ENCODE peak calls at places on chromosomes 6 and 20, in ten cellular contexts. One of them, this sample, is unnamed.

GRCh38 chr6:119627908-119628669 is 278.5 kb upstream of the MAN1A1 start:
- DNase-seq in choroid plexus epithelial cell: peak; percentile 16
- DNase-seq in endothelial cell: no peak
- DNase-seq in dorsolateral prefrontal cortex: no peak
- DNase-seq in PC-3: peak; percentile 71
- DNase-seq in prostate gland: no peak
- DNase-seq in transverse colon: no peak
- DNase-seq in tibial nerve: no peak
- DNase-seq in spleen: no peak
- DNase-seq in tibial artery: no peak
- DNase-seq in this sample: no peak

GRCh38 chr6:40599580-40599979 is 12.4 kb upstream of the LRFN2 start:
- DNase-seq in choroid plexus epithelial cell: no peak
- DNase-seq in endothelial cell: no peak
- DNase-seq in dorsolateral prefrontal cortex: no peak
- DNase-seq in PC-3: no peak
- DNase-seq in prostate gland: no peak
- DNase-seq in transverse colon: no peak
- DNase-seq in tibial nerve: no peak
- DNase-seq in spleen: no peak
- DNase-seq in tibial artery: no peak
- DNase-seq in this sample: no peak

GRCh38 chr6:30541515-30542403 is 14.5 kb downstream of the GNL1 start:
- DNase-seq in choroid plexus epithelial cell: peak; percentile 95
- DNase-seq in endothelial cell: peak; percentile 78
- DNase-seq in dorsolateral prefrontal cortex: peak; percentile 80
- DNase-seq in PC-3: peak; percentile 95
- DNase-seq in prostate gland: peak; percentile 74
- DNase-seq in transverse colon: peak; percentile 82
- DNase-seq in tibial nerve: peak; percentile 81
- DNase-seq in spleen: peak; percentile 94
- DNase-seq in tibial artery: peak; percentile 65
- DNase-seq in this sample: peak; percentile 74

GRCh38 chr20:17558154-17558940 is 11.5 kb upstream of the DSTN start:
- DNase-seq in choroid plexus epithelial cell: peak; percentile 92
- DNase-seq in endothelial cell: no peak
- DNase-seq in dorsolateral prefrontal cortex: no peak
- DNase-seq in PC-3: peak; percentile 95
- DNase-seq in prostate gland: peak; percentile 32
- DNase-seq in transverse colon: peak; percentile 35
- DNase-seq in tibial nerve: no peak
- DNase-seq in spleen: no peak
- DNase-seq in tibial artery: peak; percentile 70
- DNase-seq in this sample: peak; percentile 53

GRCh38 chr20:23100754-23101107 is 14.6 kb upstream of the CD93 start:
- DNase-seq in choroid plexus epithelial cell: no peak
- DNase-seq in endothelial cell: no peak
- DNase-seq in dorsolateral prefrontal cortex: no peak
- DNase-seq in PC-3: no peak
- DNase-seq in prostate gland: no peak
- DNase-seq in transverse colon: no peak
- DNase-seq in tibial nerve: no peak
- DNase-seq in spleen: peak; percentile 7
- DNase-seq in tibial artery: no peak
- DNase-seq in this sample: no peak

GRCh38 chr6:129235167-129236072 is 352.5 kb downstream of the LAMA2 start:
- DNase-seq in choroid plexus epithelial cell: peak; percentile 60
- DNase-seq in endothelial cell: no peak
- DNase-seq in dorsolateral prefrontal cortex: no peak
- DNase-seq in PC-3: no peak
- DNase-seq in prostate gland: no peak
- DNase-seq in transverse colon: no peak
- DNase-seq in tibial nerve: no peak
- DNase-seq in spleen: no peak
- DNase-seq in tibial artery: no peak
- DNase-seq in this sample: no peak

GRCh38 chr6:43840490-43841218 is 70.6 kb downstream of the VEGFA start:
- DNase-seq in choroid plexus epithelial cell: no peak
- DNase-seq in endothelial cell: no peak
- DNase-seq in dorsolateral prefrontal cortex: no peak
- DNase-seq in PC-3: no peak
- DNase-seq in prostate gland: no peak
- DNase-seq in transverse colon: no peak
- DNase-seq in tibial nerve: no peak
- DNase-seq in spleen: no peak
- DNase-seq in tibial artery: no peak
- DNase-seq in this sample: no peak

GRCh38 chr20:32908334-32909292 is 49.9 kb downstream of the EFCAB8 start:
- DNase-seq in choroid plexus epithelial cell: no peak
- DNase-seq in endothelial cell: no peak
- DNase-seq in dorsolateral prefrontal cortex: no peak
- DNase-seq in PC-3: no peak
- DNase-seq in prostate gland: no peak
- DNase-seq in transverse colon: no peak
- DNase-seq in tibial nerve: no peak
- DNase-seq in spleen: peak; percentile 60
- DNase-seq in tibial artery: no peak
- DNase-seq in this sample: no peak

GRCh38 chr6:141764388-141764787 is 368.3 kb upstream of the GJE1 start:
- DNase-seq in choroid plexus epithelial cell: no peak
- DNase-seq in endothelial cell: no peak
- DNase-seq in dorsolateral prefrontal cortex: no peak
- DNase-seq in PC-3: no peak
- DNase-seq in prostate gland: no peak
- DNase-seq in transverse colon: no peak
- DNase-seq in tibial nerve: no peak
- DNase-seq in spleen: no peak
- DNase-seq in tibial artery: no peak
- DNase-seq in this sample: no peak

GRCh38 chr6:167734662-167735497 is 91.8 kb upstream of the AFDN start:
- DNase-seq in choroid plexus epithelial cell: no peak
- DNase-seq in endothelial cell: no peak
- DNase-seq in dorsolateral prefrontal cortex: no peak
- DNase-seq in PC-3: no peak
- DNase-seq in prostate gland: no peak
- DNase-seq in transverse colon: no peak
- DNase-seq in tibial nerve: no peak
- DNase-seq in spleen: peak; percentile 42
- DNase-seq in tibial artery: no peak
- DNase-seq in this sample: no peak

GRCh38 chr6:113482771-113483170 is 374.4 kb upstream of the MARCKS start:
- DNase-seq in choroid plexus epithelial cell: no peak
- DNase-seq in endothelial cell: no peak
- DNase-seq in dorsolateral prefrontal cortex: no peak
- DNase-seq in PC-3: no peak
- DNase-seq in prostate gland: no peak
- DNase-seq in transverse colon: no peak
- DNase-seq in tibial nerve: no peak
- DNase-seq in spleen: no peak
- DNase-seq in tibial artery: no peak
- DNase-seq in this sample: no peak

GRCh38 chr6:151130329-151130728 is 109.4 kb upstream of the AKAP12 start:
- DNase-seq in choroid plexus epithelial cell: no peak
- DNase-seq in endothelial cell: no peak
- DNase-seq in dorsolateral prefrontal cortex: no peak
- DNase-seq in PC-3: no peak
- DNase-seq in prostate gland: no peak
- DNase-seq in transverse colon: no peak
- DNase-seq in tibial nerve: no peak
- DNase-seq in spleen: no peak
- DNase-seq in tibial artery: no peak
- DNase-seq in this sample: no peak

GRCh38 chr6:17986656-17987575 is 519 bp downstream of the KIF13A start:
- DNase-seq in choroid plexus epithelial cell: peak; percentile 52
- DNase-seq in endothelial cell: peak; percentile 42
- DNase-seq in dorsolateral prefrontal cortex: peak; percentile 63
- DNase-seq in PC-3: peak; percentile 58
- DNase-seq in prostate gland: peak; percentile 64
- DNase-seq in transverse colon: peak; percentile 63
- DNase-seq in tibial nerve: peak; percentile 56
- DNase-seq in spleen: peak; percentile 92
- DNase-seq in tibial artery: peak; percentile 74
- DNase-seq in this sample: peak; percentile 76

DNA sequence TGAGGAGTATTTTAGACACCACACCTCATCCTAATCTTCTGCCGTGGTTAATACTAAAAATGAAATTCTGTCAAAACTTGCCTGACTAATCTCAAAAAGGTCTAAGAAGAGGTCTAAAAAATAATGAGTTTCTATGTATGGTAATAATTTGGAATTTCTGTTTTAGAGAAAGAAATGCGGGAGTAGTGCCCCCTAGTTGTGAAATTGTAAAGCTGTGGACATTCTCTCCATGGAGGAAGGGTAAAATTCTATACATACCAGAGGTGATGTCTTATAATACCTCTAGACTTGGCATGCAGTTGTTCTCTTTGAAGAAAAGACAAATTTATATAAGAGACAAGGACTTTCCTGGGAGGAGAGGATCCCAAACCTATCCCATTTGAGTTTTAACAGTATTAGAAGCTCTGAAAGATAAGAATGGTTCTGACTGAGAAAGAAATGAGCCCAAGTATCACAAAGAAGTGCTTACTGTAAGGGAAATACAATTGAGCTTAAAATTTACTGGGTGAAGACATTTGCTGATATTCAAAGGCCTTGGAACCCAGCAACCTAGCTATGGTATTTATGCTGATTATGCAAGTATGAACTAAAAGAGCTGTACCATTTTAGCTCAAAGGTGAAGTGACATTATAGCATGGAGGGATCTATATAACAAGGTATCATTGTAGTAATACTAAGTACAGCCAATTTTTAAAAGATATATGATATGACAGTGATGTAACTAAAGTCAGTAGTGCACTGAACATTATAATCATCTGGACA is 5.1 kb upstream of the EPHA7 start:
- DNase-seq in choroid plexus epithelial cell: peak; percentile 47
- DNase-seq in endothelial cell: peak; percentile 6
- DNase-seq in dorsolateral prefrontal cortex: no peak
- DNase-seq in PC-3: peak; percentile 29
- DNase-seq in prostate gland: no peak
- DNase-seq in transverse colon: no peak
- DNase-seq in tibial nerve: no peak
- DNase-seq in spleen: no peak
- DNase-seq in tibial artery: no peak
- DNase-seq in this sample: no peak
- TF ChIP-seq CTCF in choroid plexus epithelial cell: peak; percentile 62
- TF ChIP-seq CTCF in endothelial cell: no peak
- TF ChIP-seq CTCF in dorsolateral prefrontal cortex: peak; percentile 62
- TF ChIP-seq CTCF in PC-3: peak; percentile 63
- TF ChIP-seq CTCF in prostate gland: peak; percentile 23
- TF ChIP-seq CTCF in transverse colon: no peak
- TF ChIP-seq CTCF in tibial nerve: peak; percentile 39
- TF ChIP-seq CTCF in spleen: no peak
- TF ChIP-seq CTCF in tibial artery: peak; percentile 28
- TF ChIP-seq CTCF in this sample: no peak

GRCh38 chr6:13767121-13767794 is 47.1 kb downstream of the MCUR1 start:
- DNase-seq in choroid plexus epithelial cell: peak; percentile 51
- DNase-seq in endothelial cell: no peak
- DNase-seq in dorsolateral prefrontal cortex: peak; percentile 43
- DNase-seq in PC-3: no peak
- DNase-seq in prostate gland: peak; percentile 44
- DNase-seq in transverse colon: peak; percentile 53
- DNase-seq in tibial nerve: peak; percentile 57
- DNase-seq in spleen: peak; percentile 78
- DNase-seq in tibial artery: peak; percentile 66
- DNase-seq in this sample: no peak
- TF ChIP-seq CTCF in choroid plexus epithelial cell: peak; percentile 23
- TF ChIP-seq CTCF in endothelial cell: no peak
- TF ChIP-seq CTCF in dorsolateral prefrontal cortex: no peak
- TF ChIP-seq CTCF in PC-3: no peak
- TF ChIP-seq CTCF in prostate gland: peak; percentile 35
- TF ChIP-seq CTCF in transverse colon: peak; percentile 11
- TF ChIP-seq CTCF in tibial nerve: no peak
- TF ChIP-seq CTCF in spleen: no peak
- TF ChIP-seq CTCF in tibial artery: peak; percentile 21
- TF ChIP-seq CTCF in this sample: no peak

DNA sequence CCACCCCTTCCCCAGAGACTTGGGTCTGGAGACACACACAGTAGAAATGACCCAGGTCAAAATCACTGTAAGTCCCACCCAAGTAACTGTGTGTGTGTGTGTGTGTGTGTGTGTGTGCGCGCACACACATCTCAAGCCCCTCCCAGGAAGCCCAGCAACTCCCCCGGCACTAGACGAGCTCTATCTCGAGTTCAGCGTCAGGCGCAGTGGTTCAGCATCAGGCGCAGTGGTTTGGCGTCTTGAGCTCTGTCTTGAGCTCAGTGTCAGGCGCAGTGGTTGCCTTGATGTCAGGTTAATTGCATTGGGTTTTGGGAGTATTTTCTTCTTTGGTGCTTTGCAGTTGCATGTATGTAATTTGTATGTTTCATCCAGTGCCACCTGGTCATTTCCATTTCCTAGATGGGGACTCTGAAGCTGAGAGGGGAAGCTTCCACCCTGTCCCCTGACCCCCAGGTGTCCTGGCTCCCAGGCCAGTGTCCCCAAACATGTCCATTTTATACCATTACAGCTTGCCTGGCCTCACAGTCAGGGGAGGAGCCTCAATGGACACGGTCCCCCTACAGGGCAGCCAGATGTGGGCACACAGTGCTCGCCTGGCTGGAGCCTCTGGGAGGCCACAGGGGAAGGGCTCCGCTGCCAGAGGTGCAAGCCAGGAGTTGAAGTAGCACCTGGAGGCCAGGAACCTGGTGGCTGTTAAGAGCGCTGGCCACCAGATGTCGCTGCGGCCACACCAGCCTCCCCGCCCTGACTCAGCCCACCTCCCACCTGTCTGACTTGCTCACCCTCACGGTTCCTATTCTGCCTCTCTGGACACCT is 107.8 kb downstream of the SULF2 start:
- DNase-seq in choroid plexus epithelial cell: peak; percentile 54
- DNase-seq in endothelial cell: peak; percentile 74
- DNase-seq in dorsolateral prefrontal cortex: no peak
- DNase-seq in PC-3: peak; percentile 77
- DNase-seq in prostate gland: peak; percentile 46
- DNase-seq in transverse colon: peak; percentile 42
- DNase-seq in tibial nerve: no peak
- DNase-seq in spleen: peak; percentile 85
- DNase-seq in tibial artery: no peak
- DNase-seq in this sample: no peak
- TF ChIP-seq CTCF in choroid plexus epithelial cell: peak; percentile 87
- TF ChIP-seq CTCF in endothelial cell: peak; percentile 78
- TF ChIP-seq CTCF in dorsolateral prefrontal cortex: peak; percentile 70
- TF ChIP-seq CTCF in PC-3: peak; percentile 96
- TF ChIP-seq CTCF in prostate gland: peak; percentile 80
- TF ChIP-seq CTCF in transverse colon: peak; percentile 61
- TF ChIP-seq CTCF in tibial nerve: peak; percentile 58
- TF ChIP-seq CTCF in spleen: peak; percentile 54
- TF ChIP-seq CTCF in tibial artery: peak; percentile 69
- TF ChIP-seq CTCF in this sample: peak; percentile 74

DNA sequence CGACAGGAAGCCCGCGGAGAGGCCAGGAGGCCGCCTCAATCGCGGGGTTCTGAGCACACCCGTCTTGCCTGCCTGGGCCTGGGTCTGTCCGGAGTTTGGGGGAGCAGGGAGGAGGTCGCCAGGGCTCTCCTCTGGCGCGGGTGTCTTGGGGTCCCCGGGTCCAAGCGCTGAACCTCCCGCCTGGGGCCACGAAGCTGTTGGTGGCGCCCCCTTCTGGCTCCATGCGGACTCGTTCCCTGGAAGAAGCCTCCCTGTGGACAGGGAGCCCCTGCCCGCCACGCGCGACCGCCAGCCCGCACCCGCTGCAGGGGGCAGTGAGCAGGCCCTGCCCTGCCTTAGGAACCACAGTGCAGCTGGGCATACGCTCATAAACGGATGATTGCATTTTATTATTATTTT is 44.7 kb downstream of the MCUR1 start:
- DNase-seq in choroid plexus epithelial cell: no peak
- DNase-seq in endothelial cell: peak; percentile 11
- DNase-seq in dorsolateral prefrontal cortex: no peak
- DNase-seq in PC-3: no peak
- DNase-seq in prostate gland: no peak
- DNase-seq in transverse colon: no peak
- DNase-seq in tibial nerve: no peak
- DNase-seq in spleen: no peak
- DNase-seq in tibial artery: no peak
- DNase-seq in this sample: no peak
- TF ChIP-seq CTCF in choroid plexus epithelial cell: peak; percentile 23
- TF ChIP-seq CTCF in endothelial cell: peak; percentile 50
- TF ChIP-seq CTCF in dorsolateral prefrontal cortex: no peak
- TF ChIP-seq CTCF in PC-3: peak; percentile 54
- TF ChIP-seq CTCF in prostate gland: no peak
- TF ChIP-seq CTCF in transverse colon: no peak
- TF ChIP-seq CTCF in tibial nerve: no peak
- TF ChIP-seq CTCF in spleen: no peak
- TF ChIP-seq CTCF in tibial artery: peak; percentile 5
- TF ChIP-seq CTCF in this sample: peak; percentile 26

This sample was measured in CD14-positive monocyte.